ENCODE peak calls at places on chromosomes 5 and 9, in eight cellular contexts. Q is EL; O is AG10803; N is anterior cingulate cortex; S is stimulated activated CD4-positive, alpha-beta T cell treated with anti-CD3 and anti-CD28 coated beads, Interleukin-15, amount 100 ng/mL, for 1 hour; Y is amniotic stem cell; V is stimulated activated CD8-positive, alpha-beta memory T cell treated with anti-CD3 and anti-CD28 coated beads, Interleukin-2, amount 100 ng/mL, for 48 hours; D is left ventricle myocardium inferior. U is an unnamed sample.

GRCh38 chr5:177453852-177454396 is 7.3 kb downstream of the PRR7 start:
- DNase-seq in D (no peak), Y (no peak), S (no peak), O (no peak), Q (no peak), N (peak), V (no peak), U (peak)

GRCh38 chr9:19246891-19247290 is 16.4 kb downstream of the DENND4C start:
- DNase-seq in Y (no peak), S (no peak), O (no peak), D (no peak), Q (no peak), N (no peak), V (no peak), U (no peak)

GRCh38 chr5:151087475-151087874 is 6.6 kb upstream of the TNIP1 start:
- DNase-seq in Y (no peak), Q (no peak), D (no peak), N (no peak), V (no peak), S (no peak), O (no peak), U (no peak)

GRCh38 chr5:27592231-27592630 is 553.8 kb upstream of the CDH9 start:
- DNase-seq in S (no peak), Y (no peak), N (no peak), D (no peak), Q (peak), V (no peak), O (no peak), U (no peak)

GRCh38 chr5:168227001-168227400 is 64.4 kb upstream of the WWC1 start:
- DNase-seq in N (no peak), Q (no peak), Y (no peak), D (no peak), O (no peak), V (no peak), S (no peak), U (no peak)

GRCh38 chr5:4994994-4995393 is 145.1 kb upstream of the ADAMTS16 start:
- DNase-seq in N (no peak), Q (peak), V (no peak), O (peak), Y (no peak), S (no peak), D (no peak), U (peak)

GRCh38 chr5:149959406-149960236 is 937 bp upstream of the SLC26A2 start:
- DNase-seq in D (no peak), Y (peak), O (peak), S (peak), V (peak), Q (peak), N (no peak), U (peak)

GRCh38 chr9:3963266-3964019 is 336.4 kb downstream of the GLIS3 start:
- DNase-seq in N (no peak), S (no peak), O (peak), Y (peak), Q (peak), V (no peak), D (no peak), U (peak)

GRCh38 chr5:100551183-100551582 is 16.0 kb downstream of the FAM174A start:
- DNase-seq in O (no peak), N (no peak), V (no peak), Q (no peak), D (no peak), S (no peak), Y (no peak), U (no peak)

GRCh38 chr5:52783226-52783959 is 4.3 kb upstream of the ITGA1 start:
- DNase-seq in S (no peak), O (peak), Y (no peak), Q (peak), D (no peak), N (no peak), V (no peak), U (peak)

GRCh38 chr5:10762178-10762775 is 1.2 kb upstream of the DAP start:
- DNase-seq in Y (no peak), N (no peak), D (peak), V (no peak), Q (no peak), O (no peak), S (no peak), U (no peak)

GRCh38 chr5:76458492-76458863 is 55.4 kb downstream of the IQGAP2 start:
- DNase-seq in N (no peak), Y (no peak), V (no peak), D (no peak), O (no peak), S (no peak), Q (no peak), U (no peak)

GRCh38 chr5:159518361-159518760 is 188.1 kb upstream of the IL12B start:
- DNase-seq in V (no peak), S (no peak), D (no peak), Y (peak), N (no peak), O (peak), Q (peak), U (peak)

GRCh38 chr9:21096172-21096900 is 18.6 kb upstream of the IFNB1 start:
- DNase-seq in N (no peak), O (peak), V (no peak), Y (no peak), D (no peak), Q (peak), S (no peak), U (peak)

GRCh38 chr5:141849371-141850182 is 28.6 kb downstream of the PCDH1 start:
- DNase-seq in S (peak), Q (peak), N (peak), O (peak), Y (no peak), V (peak), D (peak), U (peak)

U was measured in EH.